ENCODE peak calls at places on chromosomes 2 and 18, in four cellular contexts. L, M, Z and U are unnamed samples.

GRCh38 chr2:97067279-97068004 is 27.2 kb downstream of the FAHD2B start:
- DNase-seq in L (no peak), M (no peak), Z (no peak), U (no peak)

GRCh38 chr2:173271825-173272224 is 82.8 kb upstream of the CDCA7 start:
- DNase-seq in L (no peak), M (no peak), Z (no peak), U (no peak)

GRCh38 chr2:31711737-31712136 is 131.0 kb upstream of the SRD5A2 start:
- DNase-seq in M (no peak), L (no peak), Z (no peak), U (no peak)

GRCh38 chr18:54696616-54697293 is 105.7 kb downstream of the DYNAP start:
- DNase-seq in Z (no peak), M (no peak), L (no peak), U (no peak)

GRCh38 chr18:52394602-52395001 is 54.6 kb downstream of the DCC start:
- DNase-seq in M (no peak), L (peak; percentile 52), Z (no peak), U (no peak)

GRCh38 chr18:2482711-2483475 is 88.4 kb downstream of the METTL4 start:
- DNase-seq in L (no peak), Z (no peak), M (no peak), U (no peak)

GRCh38 chr2:241507430-241508239 is 749 bp downstream of the STK25 start:
- DNase-seq in L (no peak), M (peak; percentile 81), Z (peak; percentile 73), U (peak; percentile 33)

GRCh38 chr2:100554788-100555407 is 7.9 kb upstream of the PDCL3 start:
- DNase-seq in Z (no peak), M (no peak), L (no peak), U (no peak)

GRCh38 chr2:167127135-167127534 is 238.9 kb downstream of the XIRP2 start:
- DNase-seq in L (no peak), M (no peak), Z (no peak), U (peak; percentile 44)

GRCh38 chr2:96353032-96353561 is 17.5 kb downstream of the NCAPH start:
- DNase-seq in M (no peak), L (no peak), Z (no peak), U (no peak)

GRCh38 chr18:3262234-3263171 is 570 bp downstream of the MYL12B start:
- DNase-seq in Z (peak; percentile 53), L (no peak), M (no peak), U (no peak)

GRCh38 chr2:36438454-36438977 is 82.9 kb downstream of the CRIM1 start:
- DNase-seq in M (peak; percentile 84), Z (no peak), L (no peak), U (peak; percentile 99)

GRCh38 chr18:79590191-79591039 is 89.2 kb upstream of the CTDP1 start:
- DNase-seq in L (no peak), Z (no peak), M (no peak), U (no peak)

GRCh38 chr2:9973691-9974090 is 22.2 kb downstream of the GRHL1 start:
- DNase-seq in L (no peak), Z (no peak), M (no peak), U (no peak)

GRCh38 chr2:96436961-96437360 is 68.2 kb downstream of the NEURL3 start:
- DNase-seq in Z (no peak), L (no peak), M (no peak), U (no peak)

GRCh38 chr2:32862269-32863055 is 84.3 kb upstream of the LTBP1 start:
- DNase-seq in Z (no peak), L (no peak), M (no peak), U (no peak)

GRCh38 chr2:34652636-34653035 is 1053.5 kb upstream of the FAM98A start:
- DNase-seq in Z (no peak), L (no peak), M (no peak), U (no peak)

GRCh38 chr2:61937881-61938280 is 32.4 kb downstream of the COMMD1 start:
- DNase-seq in Z (no peak), M (no peak), L (no peak), U (no peak)

GRCh38 chr2:174337337-174338154 is 2.8 kb downstream of the SP9 start:
- DNase-seq in Z (peak; percentile 78), L (no peak), M (no peak), U (no peak)

GRCh38 chr2:159042115-159042850 is 73.8 kb downstream of the TANC1 start:
- DNase-seq in L (no peak), M (no peak), Z (no peak), U (no peak)

GRCh38 chr2:79180092-79180491 is 20.5 kb upstream of the REG3A start:
- DNase-seq in Z (no peak), L (no peak), M (no peak), U (no peak)

GRCh38 chr2:173511942-173512341 is 157.3 kb downstream of the CDCA7 start:
- DNase-seq in L (no peak), M (no peak), Z (no peak), U (peak; percentile 11)

GRCh38 chr2:38763226-38763625 is 12.1 kb upstream of the SRSF7 start:
- DNase-seq in Z (no peak), M (no peak), L (no peak), U (no peak)

GRCh38 chr2:232983669-232983991 is 29.4 kb downstream of the NGEF start:
- DNase-seq in L (no peak), Z (no peak), M (no peak), U (no peak)

GRCh38 chr2:26356771-26357170 is 10.2 kb upstream of the ADGRF3 start:
- DNase-seq in L (no peak), M (no peak), Z (no peak), U (peak; percentile 21)

GRCh38 chr2:236574424-236575145 is 5.0 kb downstream of the ACKR3 start:
- DNase-seq in M (no peak), Z (no peak), L (no peak), U (no peak)

GRCh38 chr2:126656311-126657145 is 570 bp downstream of the GYPC start:
- DNase-seq in M (no peak), Z (peak; percentile 75), L (no peak), U (peak; percentile 31)

GRCh38 chr2:171728989-171729951 is 42.0 kb downstream of the DYNC1I2 start:
- DNase-seq in Z (no peak), M (no peak), L (no peak), U (no peak)
- TF ChIP-seq RFX5 in Z (no peak), M (no peak), L (no peak), U (no peak)

GRCh38 chr2:48605482-48606175 is 12.0 kb upstream of the GTF2A1L start:
- DNase-seq in Z (no peak), L (no peak), M (no peak), U (no peak)

GRCh38 chr2:48613211-48613610 is 4.4 kb upstream of the GTF2A1L start:
- DNase-seq in M (no peak), Z (no peak), L (no peak), U (no peak)

GRCh38 chr2:48607307-48608014 is 10.2 kb upstream of the GTF2A1L start:
- DNase-seq in L (no peak), Z (no peak), M (no peak), U (peak; percentile 22)
- TF ChIP-seq RFX5 in L (no peak), Z (no peak), M (no peak), U (no peak)

GRCh38 chr2:176583530-176584101 is 314.4 kb downstream of the MTX2 start:
- DNase-seq in L (no peak), M (no peak), Z (no peak), U (peak; percentile 31)
- TF ChIP-seq RFX5 in L (no peak), M (no peak), Z (no peak), U (no peak)

DNA sequence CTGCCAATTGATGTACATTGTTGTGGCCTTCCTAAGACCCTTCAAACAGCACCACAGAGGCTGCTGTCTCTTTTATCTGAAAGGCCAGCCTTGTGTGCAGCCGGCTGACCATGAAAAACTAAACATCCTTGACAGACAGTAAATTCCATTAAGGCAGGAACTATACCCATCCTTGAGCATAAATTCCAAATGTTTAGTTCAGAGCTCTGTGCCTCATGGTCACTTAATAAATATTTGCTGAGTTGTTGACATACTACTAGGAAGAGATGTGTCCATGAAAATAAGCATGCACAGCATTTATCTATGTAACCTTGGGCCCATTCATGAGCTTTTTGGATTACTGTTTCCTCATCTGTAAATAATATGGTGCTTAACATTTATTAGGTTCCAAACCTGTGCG is 424.8 kb downstream of the HRH4 start:
- DNase-seq in L (no peak), M (no peak), Z (no peak), U (no peak)
- TF ChIP-seq RFX5 in L (no peak), M (no peak), Z (no peak), U (no peak)

GRCh38 chr18:49911414-49911813 is 98.1 kb upstream of the ACAA2 start:
- DNase-seq in L (no peak), Z (no peak), M (no peak), U (no peak)
- TF ChIP-seq RFX5 in L (no peak), Z (no peak), M (no peak), U (no peak)

GRCh38 chr2:74712223-74713053 is 58.4 kb downstream of the SEMA4F start:
- DNase-seq in Z (no peak), M (no peak), L (no peak), U (no peak)

GRCh38 chr2:74719066-74719465 is 65.0 kb downstream of the SEMA4F start:
- DNase-seq in M (no peak), L (no peak), Z (no peak), U (no peak)

GRCh38 chr2:74715071-74715791 is 61.2 kb downstream of the SEMA4F start:
- DNase-seq in L (peak; percentile 48), M (peak; percentile 81), Z (peak; percentile 97), U (peak; percentile 72)

GRCh38 chr2:74715880-74716279 is 61.8 kb downstream of the SEMA4F start:
- DNase-seq in L (no peak), Z (no peak), M (no peak), U (no peak)
- TF ChIP-seq RFX5 in L (no peak), Z (no peak), M (no peak), U (no peak)